ENCODE peak calls at places on chromosomes 2 and 18, in five cellular contexts. C is CD4-positive, CD25-positive, alpha-beta regulatory T cell; Y is HepG2; A is GM06990; S is mesendoderm. V is an unnamed sample.

GRCh38 chr2:25690058-25690457 is 16.7 kb upstream of the DTNB start:
- DNase-seq in C (no peak), Y (peak), A (no peak), S (peak), V (no peak)

GRCh38 chr2:171316755-171317337 is 116.9 kb downstream of the METTL8 start:
- DNase-seq in C (no peak), Y (no peak), A (no peak), S (peak), V (no peak)

GRCh38 chr2:234564719-234565118 is 67.8 kb upstream of the ARL4C start:
- DNase-seq in C (no peak), Y (no peak), A (no peak), S (no peak), V (no peak)

GRCh38 chr18:37900281-37900680 is 334.7 kb upstream of the CELF4 start:
- DNase-seq in C (no peak), Y (no peak), A (no peak), S (no peak), V (no peak)

GRCh38 chr2:70519453-70519852 is 34.2 kb downstream of the TGFA start:
- DNase-seq in C (no peak), Y (no peak), A (no peak), S (no peak), V (no peak)

GRCh38 chr2:40658917-40659316 is 207.0 kb upstream of the SLC8A1 start:
- DNase-seq in C (no peak), Y (no peak), A (no peak), S (peak), V (no peak)

GRCh38 chr2:179768765-179769164 is 92.6 kb downstream of the ZNF385B start:
- DNase-seq in C (no peak), Y (no peak), A (no peak), S (peak), V (peak)

GRCh38 chr2:106020032-106020431 is 174.1 kb downstream of the UXS1 start:
- DNase-seq in C (no peak), Y (no peak), A (no peak), S (no peak), V (no peak)

GRCh38 chr18:14970027-14970426 is 222.1 kb downstream of the ANKRD30B start:
- DNase-seq in C (no peak), Y (no peak), A (no peak), S (peak), V (no peak)

GRCh38 chr18:79540914-79541301 is 138.7 kb upstream of the CTDP1 start:
- DNase-seq in C (no peak), Y (no peak), A (no peak), S (no peak), V (no peak)

GRCh38 chr2:70767094-70767698 is 804 bp downstream of the ADD2 start:
- DNase-seq in C (no peak), Y (no peak), A (peak), S (peak), V (no peak)

GRCh38 chr2:36615214-36615613 is 17.2 kb upstream of the FEZ2 start:
- DNase-seq in C (no peak), Y (no peak), A (no peak), S (peak), V (no peak)

GRCh38 chr2:101125374-101125773 is 25.8 kb downstream of the TBC1D8 start:
- DNase-seq in C (no peak), Y (peak), A (no peak), S (no peak), V (no peak)

GRCh38 chr18:35050638-35051287 is 9.6 kb downstream of the MAPRE2 start:
- DNase-seq in C (no peak), Y (no peak), A (no peak), S (no peak), V (no peak)

GRCh38 chr18:51196811-51197660 is 445 bp downstream of the MEX3C start:
- DNase-seq in C (peak), Y (no peak), A (peak), S (peak), V (peak)

GRCh38 chr2:181178823-181179412 is 198.5 kb downstream of the UBE2E3 start:
- DNase-seq in C (no peak), Y (peak), A (no peak), S (peak), V (no peak)

GRCh38 chr18:78882585-78882984 is 97.0 kb upstream of the SALL3 start:
- DNase-seq in C (no peak), Y (no peak), A (no peak), S (no peak), V (no peak)

GRCh38 chr2:32752952-32753351 is 125.1 kb downstream of the TTC27 start:
- DNase-seq in C (no peak), Y (no peak), A (no peak), S (peak), V (no peak)

GRCh38 chr2:14828223-14828622 is 195.7 kb downstream of the LRATD1 start:
- DNase-seq in C (no peak), Y (no peak), A (no peak), S (no peak), V (no peak)

GRCh38 chr2:30731248-30731647 is 76.0 kb downstream of the CAPN13 start:
- DNase-seq in C (no peak), Y (no peak), A (no peak), S (no peak), V (no peak)

GRCh38 chr2:28283861-28284260 is 108.8 kb upstream of the FOSL2 start:
- DNase-seq in C (no peak), Y (no peak), A (no peak), S (no peak), V (no peak)

GRCh38 chr2:10688921-10689807 is 611 bp downstream of the NOL10 start:
- DNase-seq in C (no peak), Y (no peak), A (no peak), S (no peak), V (no peak)

GRCh38 chr2:56231361-56231760 is 47.6 kb downstream of the CCDC85A start:
- DNase-seq in C (no peak), Y (no peak), A (no peak), S (no peak), V (no peak)

GRCh38 chr2:56229397-56230060 is 45.7 kb downstream of the CCDC85A start:
- DNase-seq in C (no peak), Y (no peak), A (no peak), S (no peak), V (no peak)

GRCh38 chr2:56227811-56228210 is 44.0 kb downstream of the CCDC85A start:
- DNase-seq in C (no peak), Y (no peak), A (no peak), S (no peak), V (no peak)

GRCh38 chr2:56232912-56233311 is 49.1 kb downstream of the CCDC85A start:
- DNase-seq in C (no peak), Y (no peak), A (no peak), S (no peak), V (no peak)

GRCh38 chr2:56230171-56230570 is 46.4 kb downstream of the CCDC85A start:
- DNase-seq in C (no peak), Y (no peak), A (no peak), S (no peak), V (peak)
- H3K4me3 ChIP-seq in C (no peak), Y (no peak), A (no peak), S (no peak), V (no peak)

GRCh38 chr18:61653823-61654551 is 238.8 kb downstream of the RNF152 start:
- DNase-seq in C (no peak), Y (no peak), A (no peak), S (peak), V (no peak)
- H3K4me3 ChIP-seq in C (no peak), Y (no peak), A (no peak), S (no peak), V (no peak)

GRCh38 chr2:131042161-131042775 is 51.0 kb downstream of the FAM168B start:
- DNase-seq in C (no peak), Y (no peak), A (no peak), S (no peak), V (no peak)
- H3K4me3 ChIP-seq in C (no peak), Y (no peak), A (no peak), S (no peak), V (no peak)

DNA sequence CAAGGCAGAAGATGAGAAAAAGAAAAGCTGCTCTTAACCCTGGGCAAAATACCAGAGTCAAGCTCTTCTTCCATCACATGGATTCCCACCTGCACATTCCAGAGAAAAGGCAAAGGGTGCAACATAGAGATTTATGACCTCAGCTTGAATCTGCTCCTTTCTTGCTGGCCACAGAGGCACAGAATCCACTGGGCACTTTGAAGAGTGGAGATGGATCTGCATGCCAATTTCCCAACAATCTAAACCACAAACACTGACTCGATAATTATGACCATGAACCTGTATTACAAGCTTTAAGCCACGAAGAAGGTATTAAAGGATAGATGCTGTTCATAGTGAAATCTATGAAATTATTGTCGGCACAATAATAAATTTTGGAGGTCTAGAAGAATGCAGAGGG is 237.3 kb downstream of the PID1 start:
- DNase-seq in C (no peak), Y (no peak), A (no peak), S (no peak), V (no peak)
- H3K4me3 ChIP-seq in C (no peak), Y (no peak), A (no peak), S (no peak), V (no peak)

DNA sequence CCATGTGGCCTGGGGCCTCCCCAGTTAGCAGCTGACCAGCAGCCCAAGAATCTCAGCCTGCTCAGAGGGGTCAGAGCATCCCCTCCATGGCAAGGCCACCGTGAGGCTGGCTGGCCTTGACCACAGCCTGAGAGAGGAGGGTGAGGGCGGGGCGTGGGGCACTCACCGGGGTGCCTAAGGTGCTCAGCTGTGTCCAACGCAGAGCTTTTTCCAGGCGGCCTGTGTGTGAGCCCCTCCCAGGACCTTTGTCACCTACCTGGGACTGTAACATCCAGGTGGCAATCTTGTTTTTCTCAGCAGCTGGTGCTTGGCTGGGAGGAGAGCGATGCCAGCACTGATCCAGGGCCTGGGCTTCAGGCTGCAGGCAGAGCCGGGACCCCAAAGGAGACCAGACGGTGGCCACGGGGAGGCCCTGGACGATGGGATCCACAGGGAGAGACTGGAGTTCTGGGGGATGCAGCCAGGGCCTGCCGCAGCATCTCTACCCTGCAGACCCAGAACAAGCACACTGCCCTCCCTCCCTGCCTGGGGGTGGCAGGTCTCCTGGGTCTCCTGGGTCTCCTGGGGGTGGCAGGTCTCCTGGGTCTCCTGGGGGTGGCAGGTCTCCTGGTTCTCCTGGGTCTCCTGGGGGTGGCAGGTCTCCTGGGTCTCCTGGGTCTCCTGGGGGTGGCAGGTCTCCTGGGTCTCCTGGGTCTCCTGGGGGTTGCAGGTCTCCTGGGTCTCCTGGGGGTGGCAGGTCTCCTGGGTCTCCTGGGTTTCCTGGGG is 12.3 kb downstream of the SNED1 start:
- DNase-seq in C (no peak), Y (no peak), A (no peak), S (no peak), V (no peak)
- H3K4me3 ChIP-seq in C (no peak), Y (no peak), A (no peak), S (no peak), V (no peak)

DNA sequence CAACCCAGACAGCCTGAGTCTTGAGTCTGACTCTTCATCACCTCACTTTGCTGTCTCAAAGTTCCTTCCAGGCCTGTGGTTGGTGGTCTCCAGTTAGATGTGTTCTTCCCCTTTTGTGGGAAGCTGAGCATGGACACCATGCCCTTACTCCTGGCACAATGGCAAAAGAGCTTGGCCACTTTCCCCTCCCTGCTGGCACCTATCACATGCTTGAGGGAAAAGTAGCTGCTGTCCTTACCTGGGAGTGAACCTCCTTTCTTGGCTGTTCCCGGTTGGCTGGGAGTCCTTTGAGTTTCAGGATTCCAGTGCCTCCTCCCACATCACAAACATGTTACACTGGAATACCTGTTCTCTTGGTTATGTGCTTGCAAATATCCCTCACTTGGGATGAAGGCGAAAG is 97.8 kb downstream of the GATA6 start:
- DNase-seq in C (no peak), Y (no peak), A (no peak), S (no peak), V (no peak)
- H3K4me3 ChIP-seq in C (no peak), Y (no peak), A (no peak), S (no peak), V (no peak)

DNA sequence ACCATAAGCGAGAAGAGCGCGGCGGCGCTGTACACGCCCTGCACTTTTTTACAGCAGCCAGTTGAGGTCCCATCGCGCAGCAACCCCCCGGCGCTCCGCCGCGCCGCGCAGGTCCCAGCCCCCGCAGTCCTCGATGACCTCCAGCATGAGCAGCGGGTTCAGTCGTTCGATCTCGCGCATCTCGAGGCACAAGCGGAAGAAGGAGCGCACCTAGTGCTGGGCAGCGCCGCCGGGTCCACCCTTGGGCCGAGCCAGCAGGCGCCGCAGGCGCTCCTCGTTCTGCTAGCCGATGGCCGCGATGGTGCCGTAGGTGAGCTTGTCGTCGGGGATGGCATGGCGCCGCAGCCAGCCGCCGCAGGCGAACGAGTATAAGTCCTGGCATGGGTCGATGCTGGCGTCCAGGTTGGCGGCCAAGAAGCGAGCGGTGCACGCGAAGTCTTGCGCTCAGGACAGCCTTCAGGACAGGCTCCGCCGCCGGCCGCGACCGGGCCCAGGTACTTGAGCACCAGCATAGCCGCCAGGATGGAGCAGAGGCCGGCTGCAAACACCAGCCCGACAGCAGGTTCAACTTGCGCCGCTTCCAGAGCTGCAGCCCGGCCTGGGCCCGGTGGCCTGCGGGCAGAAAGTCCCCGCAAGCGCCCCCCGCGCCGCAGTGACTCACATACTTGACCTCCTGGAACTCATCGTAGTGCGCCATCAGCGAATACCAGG is 8.3 kb downstream of the ALPP start:
- DNase-seq in C (no peak), Y (no peak), A (no peak), S (peak), V (no peak)
- H3K4me3 ChIP-seq in C (no peak), Y (no peak), A (no peak), S (no peak), V (no peak)

GRCh38 chr2:39659765-39660611 is 5.7 kb upstream of the TMEM178A start:
- DNase-seq in C (no peak), Y (no peak), A (no peak), S (no peak), V (no peak)

GRCh38 chr2:39660612-39661196 is 5.0 kb upstream of the TMEM178A start:
- DNase-seq in C (no peak), Y (no peak), A (no peak), S (no peak), V (no peak)

GRCh38 chr2:39661771-39662325 is 3.9 kb upstream of the TMEM178A start:
- DNase-seq in C (no peak), Y (no peak), A (no peak), S (no peak), V (no peak)

GRCh38 chr2:39658371-39658770 is 7.3 kb upstream of the TMEM178A start:
- DNase-seq in C (no peak), Y (no peak), A (no peak), S (no peak), V (no peak)

GRCh38 chr2:39657538-39657937 is 8.2 kb upstream of the TMEM178A start:
- DNase-seq in C (no peak), Y (no peak), A (no peak), S (no peak), V (no peak)
- H3K4me3 ChIP-seq in C (no peak), Y (no peak), A (no peak), S (no peak), V (no peak)

DNA sequence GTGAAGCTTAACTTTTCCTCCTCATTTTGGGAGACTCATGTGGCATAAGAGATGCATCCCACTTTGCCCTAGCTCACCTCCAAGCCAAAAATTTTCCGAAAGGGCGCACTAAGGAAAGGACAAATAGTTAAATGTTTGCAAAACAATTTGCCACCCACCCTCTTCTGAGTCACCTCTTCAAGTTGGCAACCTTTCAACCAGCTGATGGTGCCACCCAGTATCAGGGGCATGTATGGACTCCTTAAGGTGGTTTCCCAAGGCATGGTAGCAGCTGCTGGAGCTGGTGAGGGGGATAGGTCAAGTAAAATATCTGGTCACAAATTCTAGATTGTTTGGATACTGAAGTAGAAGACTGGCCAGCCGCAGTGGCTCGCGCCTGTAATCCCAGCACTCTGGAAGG is 17.2 kb upstream of the ITGAV start:
- DNase-seq in C (no peak), Y (no peak), A (no peak), S (no peak), V (no peak)
- H3K4me3 ChIP-seq in C (no peak), Y (no peak), A (no peak), S (no peak), V (no peak)